ENCODE peak calls at places on chromosomes 1 and 21, in eight cellular contexts. B is EH; T is progenitor cell of endocrine pancreas; P is stimulated activated CD4-positive, alpha-beta T cell treated with anti-CD3 and anti-CD28 coated beads, Interleukin-15, amount 100 ng/mL, for 24 hours; Z is cardiac muscle cell; J is mesenteric fat pad; N is fibroblast of lung; X is hepatocyte. U is an unnamed sample.

GRCh38 chr21:38244407-38244787 is 12.4 kb upstream of the KCNJ15 start:
- DNase-seq in P (peak; percentile 5), J (no peak), B (no peak), X (no peak), T (no peak), Z (no peak), N (peak; percentile 29), U (no peak)

GRCh38 chr1:31376374-31377134 is 3.7 kb upstream of the FABP3 start:
- DNase-seq in T (no peak), Z (peak; percentile 84), J (peak; percentile 78), B (peak; percentile 96), X (peak; percentile 87), P (no peak), N (peak; percentile 92), U (no peak)

GRCh38 chr1:54995835-54996234 is 2.9 kb upstream of the BSND start:
- DNase-seq in N (no peak), P (peak; percentile 31), B (no peak), J (no peak), T (no peak), X (no peak), Z (no peak), U (no peak)

GRCh38 chr1:931380-932177 is 7.9 kb downstream of the SAMD11 start:
- DNase-seq in T (no peak), B (no peak), Z (no peak), J (no peak), N (no peak), P (no peak), X (no peak), U (no peak)

GRCh38 chr1:171910786-171911185 is 69.5 kb downstream of the DNM3 start:
- DNase-seq in T (no peak), X (no peak), B (no peak), J (no peak), N (peak; percentile 1), P (no peak), Z (no peak), U (no peak)

GRCh38 chr1:63010898-63011660 is 227.1 kb downstream of the ATG4C start:
- DNase-seq in T (no peak), B (no peak), X (no peak), Z (no peak), N (peak; percentile 32), P (no peak), J (no peak), U (no peak)

GRCh38 chr1:156879876-156880275 is 13.6 kb upstream of the PEAR1 start:
- DNase-seq in J (no peak), N (no peak), T (no peak), B (no peak), X (no peak), P (no peak), Z (no peak), U (no peak)

GRCh38 chr21:19507682-19508260 is 1104.2 kb upstream of the TMPRSS15 start:
- DNase-seq in T (no peak), N (no peak), P (no peak), J (no peak), B (no peak), Z (no peak), X (peak; percentile 15), U (no peak)

GRCh38 chr1:55259906-55260608 is 44.9 kb upstream of the USP24 start:
- DNase-seq in P (no peak), Z (no peak), N (no peak), X (no peak), J (no peak), T (no peak), B (no peak), U (no peak)

GRCh38 chr1:206608108-206608698 is 4.1 kb downstream of the EIF2D start:
- DNase-seq in Z (peak; percentile 59), P (peak; percentile 73), J (no peak), T (peak; percentile 43), N (no peak), X (peak; percentile 62), B (peak; percentile 53), U (no peak)

GRCh38 chr1:198656500-198656932 is 17.7 kb downstream of the PTPRC start:
- DNase-seq in T (no peak), X (peak; percentile 17), Z (peak; percentile 18), J (no peak), B (peak; percentile 49), N (no peak), P (peak; percentile 85), U (no peak)

GRCh38 chr1:201423655-201424610 is 2.4 kb upstream of the TNNI1 start:
- DNase-seq in B (no peak), N (no peak), Z (no peak), J (no peak), P (no peak), T (no peak), X (no peak), U (no peak)

GRCh38 chr1:86183711-86184252 is 27.2 kb upstream of the COL24A1 start:
- DNase-seq in J (no peak), Z (peak; percentile 66), X (no peak), N (peak; percentile 60), B (no peak), P (no peak), T (no peak), U (no peak)

GRCh38 chr1:99643021-99643779 is 2.7 kb upstream of the PALMD start:
- DNase-seq in Z (no peak), X (no peak), B (peak; percentile 78), J (no peak), T (no peak), P (no peak), N (peak; percentile 37), U (no peak)

GRCh38 chr1:209577346-209577745 is 6.2 kb upstream of the CAMK1G start:
- DNase-seq in X (no peak), T (no peak), J (no peak), N (no peak), B (peak; percentile 77), P (no peak), Z (no peak), U (no peak)

GRCh38 chr1:228646717-228647522 is 88.4 kb upstream of the RHOU start:
- DNase-seq in Z (peak; percentile 62), X (peak; percentile 56), J (no peak), N (peak; percentile 19), T (no peak), B (peak; percentile 60), P (peak; percentile 50), U (peak; percentile 12)

GRCh38 chr1:192603218-192603787 is 27.7 kb downstream of the RGS1 start:
- DNase-seq in P (no peak), N (no peak), Z (no peak), T (no peak), B (no peak), J (no peak), X (no peak), U (no peak)

GRCh38 chr1:9196129-9197040 is 38.2 kb upstream of the H6PD start:
- DNase-seq in Z (peak; percentile 94), J (no peak), T (peak; percentile 49), X (peak; percentile 80), P (peak; percentile 81), B (peak; percentile 78), N (peak; percentile 87), U (no peak)

GRCh38 chr1:165905853-165906252 is 78.4 kb downstream of the UCK2 start:
- DNase-seq in Z (no peak), P (no peak), T (no peak), N (no peak), X (no peak), J (no peak), B (no peak), U (no peak)

GRCh38 chr1:150798509-150798908 is 9.6 kb downstream of the CTSK start:
- DNase-seq in T (no peak), X (no peak), P (no peak), J (no peak), B (peak; percentile 51), N (peak; percentile 54), Z (no peak), U (no peak)

GRCh38 chr1:164765557-164765956 is 206.6 kb downstream of the PBX1 start:
- DNase-seq in P (no peak), B (peak; percentile 96), Z (peak; percentile 81), T (no peak), X (no peak), J (no peak), N (peak; percentile 96), U (no peak)

GRCh38 chr1:155989242-155989991 is 11.1 kb upstream of the ARHGEF2 start:
- DNase-seq in T (peak; percentile 62), N (peak; percentile 50), B (peak; percentile 78), Z (peak; percentile 82), P (peak; percentile 79), X (peak; percentile 75), J (peak; percentile 92), U (no peak)

GRCh38 chr1:53627666-53628065 is 111.3 kb downstream of the GLIS1 start:
- DNase-seq in P (no peak), Z (no peak), T (no peak), X (no peak), J (peak; percentile 26), N (no peak), B (no peak), U (no peak)

GRCh38 chr1:115838805-115839705 is 1.9 kb downstream of the NHLH2 start:
- DNase-seq in N (peak; percentile 14), B (peak; percentile 27), Z (no peak), P (peak; percentile 24), J (no peak), X (peak; percentile 25), T (peak; percentile 34), U (no peak)

GRCh38 chr1:72117621-72118020 is 164.7 kb downstream of the NEGR1 start:
- DNase-seq in N (no peak), P (no peak), Z (no peak), J (no peak), X (no peak), B (no peak), T (no peak), U (no peak)

GRCh38 chr1:115797491-115797890 is 29.0 kb upstream of the CASQ2 start:
- DNase-seq in J (no peak), Z (no peak), X (no peak), N (no peak), P (no peak), T (no peak), B (no peak), U (no peak)

GRCh38 chr1:179187043-179187442 is 42.4 kb downstream of the ABL2 start:
- DNase-seq in N (no peak), J (no peak), Z (no peak), P (no peak), B (peak; percentile 68), T (no peak), X (no peak), U (no peak)